ENCODE peak calls at places on chromosomes 5 and 9, in five cellular contexts. N is Caco-2, D is EL, K is KG1, J is COR-L47. P is an unnamed sample.

GRCh38 chr9:128552153-128552743 is at the start of gene SPTAN1:
- DNase-seq in N (peak), D (peak), K (peak), J (peak), P (peak)

GRCh38 chr9:107397076-107398049 is 92.2 kb downstream of the KLF4 start:
- DNase-seq in N (no peak), D (no peak), K (no peak), J (no peak), P (no peak)

GRCh38 chr9:88075966-88076285 is 62.3 kb downstream of the SPATA31C2 start:
- DNase-seq in N (no peak), D (no peak), K (no peak), J (no peak), P (no peak)

GRCh38 chr9:21465859-21466518 is 16.1 kb downstream of the IFNE start:
- DNase-seq in N (peak), D (peak), K (peak), J (peak), P (no peak)

GRCh38 chr9:125146247-125146646 is 2.9 kb upstream of the SCAI start:
- DNase-seq in N (no peak), D (peak), K (no peak), J (no peak), P (no peak)

GRCh38 chr9:27475057-27475456 is 49.0 kb upstream of the IFNK start:
- DNase-seq in N (no peak), D (no peak), K (no peak), J (no peak), P (no peak)

GRCh38 chr9:30815585-30815984 is 1568.9 kb upstream of the ACO1 start:
- DNase-seq in N (no peak), D (no peak), K (no peak), J (no peak), P (no peak)

GRCh38 chr5:176536132-176536901 is 885 bp downstream of the RNF44 start:
- DNase-seq in N (peak), D (peak), K (peak), J (peak), P (peak)

GRCh38 chr9:18237776-18238175 is 236.2 kb upstream of the ADAMTSL1 start:
- DNase-seq in N (no peak), D (peak), K (no peak), J (no peak), P (no peak)

GRCh38 chr9:72294952-72295351 is 70.1 kb downstream of the ZFAND5 start:
- DNase-seq in N (peak), D (peak), K (no peak), J (no peak), P (no peak)

GRCh38 chr5:72470817-72471216 is 36.4 kb downstream of the ZNF366 start:
- DNase-seq in N (no peak), D (peak), K (no peak), J (no peak), P (no peak)

GRCh38 chr9:32742296-32742695 is 41.0 kb upstream of the TMEM215 start:
- DNase-seq in N (peak), D (peak), K (no peak), J (no peak), P (no peak)

GRCh38 chr5:1557114-1557873 is 33.5 kb upstream of the LPCAT1 start:
- DNase-seq in N (no peak), D (no peak), K (no peak), J (no peak), P (no peak)

GRCh38 chr5:149423287-149424268 is 44.5 kb upstream of the IL17B start:
- DNase-seq in N (no peak), D (no peak), K (no peak), J (no peak), P (no peak)

GRCh38 chr5:16539169-16539666 is 73.6 kb upstream of the ZNF622 start:
- DNase-seq in N (peak), D (peak), K (no peak), J (no peak), P (no peak)

GRCh38 chr9:22045423-22045822 is 36.3 kb upstream of the CDKN2B start:
- DNase-seq in N (no peak), D (no peak), K (no peak), J (no peak), P (no peak)

GRCh38 chr9:101706261-101706798 is 32.1 kb downstream of the GRIN3A start:
- DNase-seq in N (no peak), D (no peak), K (no peak), J (no peak), P (no peak)

GRCh38 chr5:1182633-1183423 is 18.6 kb upstream of the SLC6A19 start:
- DNase-seq in N (peak), D (no peak), K (no peak), J (no peak), P (no peak)

GRCh38 chr5:145574889-145575573 is 260.1 kb downstream of the PRELID2 start:
- DNase-seq in N (no peak), D (peak), K (no peak), J (no peak), P (no peak)

GRCh38 chr5:69444127-69444754 is 29.3 kb downstream of the MARVELD2 start:
- DNase-seq in N (peak), D (no peak), K (no peak), J (no peak), P (no peak)

GRCh38 chr5:132134384-132134783 is 60.8 kb downstream of the CSF2 start:
- DNase-seq in N (peak), D (peak), K (no peak), J (no peak), P (no peak)

GRCh38 chr5:149493316-149493715 is 57.9 kb downstream of the CSNK1A1 start:
- DNase-seq in N (no peak), D (no peak), K (no peak), J (peak), P (no peak)

GRCh38 chr9:72978724-72979123 is 25.9 kb upstream of the ALDH1A1 start:
- DNase-seq in N (no peak), D (peak), K (no peak), J (no peak), P (no peak)

GRCh38 chr5:157469073-157469472 is 9.1 kb downstream of the NIPAL4 start:
- DNase-seq in N (no peak), D (no peak), K (no peak), J (no peak), P (no peak)

GRCh38 chr9:130766904-130767262 is 68.2 kb upstream of the ABL1 start:
- DNase-seq in N (no peak), D (no peak), K (no peak), J (no peak), P (no peak)

GRCh38 chr5:79640571-79641055 is 28.4 kb downstream of the TENT2 start:
- DNase-seq in N (no peak), D (no peak), K (no peak), J (no peak), P (no peak)

GRCh38 chr9:93575706-93576295 is 583 bp upstream of the PHF2 start:
- DNase-seq in N (peak), D (peak), K (no peak), J (no peak), P (peak)

GRCh38 chr9:125932012-125932411 is 184.8 kb downstream of the PBX3 start:
- DNase-seq in N (no peak), D (peak), K (no peak), J (no peak), P (no peak)

GRCh38 chr9:22244141-22245011 is 202.2 kb upstream of the DMRTA1 start:
- DNase-seq in N (peak), D (peak), K (peak), J (peak), P (peak)

GRCh38 chr9:85510830-85511504 is 230.8 kb downstream of the AGTPBP1 start:
- DNase-seq in N (no peak), D (no peak), K (no peak), J (no peak), P (no peak)